ENCODE peak calls at places on chromosome 6, in six cellular contexts. One of them, this sample, is unnamed.

GRCh38 chr6:108690326-108691000 is 129.7 kb downstream of the FOXO3 start:
- DNase-seq in NAMALWA: no peak
- DNase-seq in retinal pigment epithelial cell: no peak
- DNase-seq in PC-3: peak
- DNase-seq in SK-N-DZ: no peak
- DNase-seq in neural progenitor cell: no peak
- DNase-seq in this sample: no peak

GRCh38 chr6:83151114-83151513 is 42.0 kb downstream of the PGM3 start:
- DNase-seq in NAMALWA: no peak
- DNase-seq in retinal pigment epithelial cell: no peak
- DNase-seq in PC-3: peak
- DNase-seq in SK-N-DZ: no peak
- DNase-seq in neural progenitor cell: no peak
- DNase-seq in this sample: peak

GRCh38 chr6:143986463-143986862 is 21.6 kb downstream of the PLAGL1 start:
- DNase-seq in NAMALWA: no peak
- DNase-seq in retinal pigment epithelial cell: no peak
- DNase-seq in PC-3: no peak
- DNase-seq in SK-N-DZ: no peak
- DNase-seq in neural progenitor cell: no peak
- DNase-seq in this sample: no peak

GRCh38 chr6:108689279-108690161 is 128.8 kb downstream of the FOXO3 start:
- DNase-seq in NAMALWA: no peak
- DNase-seq in retinal pigment epithelial cell: peak
- DNase-seq in PC-3: peak
- DNase-seq in SK-N-DZ: no peak
- DNase-seq in neural progenitor cell: no peak
- DNase-seq in this sample: peak

GRCh38 chr6:16436550-16436949 is 198.2 kb downstream of the GMPR start:
- DNase-seq in NAMALWA: no peak
- DNase-seq in retinal pigment epithelial cell: no peak
- DNase-seq in PC-3: no peak
- DNase-seq in SK-N-DZ: no peak
- DNase-seq in neural progenitor cell: no peak
- DNase-seq in this sample: no peak

GRCh38 chr6:117346142-117346930 is 79.4 kb downstream of the ROS1 start:
- DNase-seq in NAMALWA: peak
- DNase-seq in retinal pigment epithelial cell: no peak
- DNase-seq in PC-3: peak
- DNase-seq in SK-N-DZ: peak
- DNase-seq in neural progenitor cell: peak
- DNase-seq in this sample: no peak

GRCh38 chr6:102197211-102197610 is 803.7 kb downstream of the GRIK2 start:
- DNase-seq in NAMALWA: no peak
- DNase-seq in retinal pigment epithelial cell: no peak
- DNase-seq in PC-3: no peak
- DNase-seq in SK-N-DZ: peak
- DNase-seq in neural progenitor cell: peak
- DNase-seq in this sample: peak

GRCh38 chr6:13952101-13952500 is 27.3 kb downstream of the RNF182 start:
- DNase-seq in NAMALWA: no peak
- DNase-seq in retinal pigment epithelial cell: no peak
- DNase-seq in PC-3: no peak
- DNase-seq in SK-N-DZ: no peak
- DNase-seq in neural progenitor cell: no peak
- DNase-seq in this sample: no peak

GRCh38 chr6:76351275-76351674 is 278.8 kb upstream of the IMPG1 start:
- DNase-seq in NAMALWA: peak
- DNase-seq in retinal pigment epithelial cell: no peak
- DNase-seq in PC-3: peak
- DNase-seq in SK-N-DZ: no peak
- DNase-seq in neural progenitor cell: peak
- DNase-seq in this sample: no peak

GRCh38 chr6:44664716-44665115 is 277.2 kb downstream of the CDC5L start:
- DNase-seq in NAMALWA: no peak
- DNase-seq in retinal pigment epithelial cell: peak
- DNase-seq in PC-3: no peak
- DNase-seq in SK-N-DZ: peak
- DNase-seq in neural progenitor cell: no peak
- DNase-seq in this sample: peak

GRCh38 chr6:21075986-21076385 is 517.6 kb upstream of the SOX4 start:
- DNase-seq in NAMALWA: no peak
- DNase-seq in retinal pigment epithelial cell: peak
- DNase-seq in PC-3: no peak
- DNase-seq in SK-N-DZ: no peak
- DNase-seq in neural progenitor cell: no peak
- DNase-seq in this sample: no peak

GRCh38 chr6:158642097-158642601 is 2.4 kb downstream of the DYNLT1 start:
- DNase-seq in NAMALWA: no peak
- DNase-seq in retinal pigment epithelial cell: peak
- DNase-seq in PC-3: peak
- DNase-seq in SK-N-DZ: peak
- DNase-seq in neural progenitor cell: no peak
- DNase-seq in this sample: no peak

GRCh38 chr6:33815854-33816253 is 12.1 kb upstream of the MLN start:
- DNase-seq in NAMALWA: peak
- DNase-seq in retinal pigment epithelial cell: no peak
- DNase-seq in PC-3: peak
- DNase-seq in SK-N-DZ: peak
- DNase-seq in neural progenitor cell: peak
- DNase-seq in this sample: peak

GRCh38 chr6:41577865-41578713 is 31.9 kb downstream of the FOXP4 start:
- DNase-seq in NAMALWA: no peak
- DNase-seq in retinal pigment epithelial cell: no peak
- DNase-seq in PC-3: peak
- DNase-seq in SK-N-DZ: no peak
- DNase-seq in neural progenitor cell: peak
- DNase-seq in this sample: peak

GRCh38 chr6:82118150-82118562 is 129.4 kb downstream of the IBTK start:
- DNase-seq in NAMALWA: no peak
- DNase-seq in retinal pigment epithelial cell: no peak
- DNase-seq in PC-3: no peak
- DNase-seq in SK-N-DZ: no peak
- DNase-seq in neural progenitor cell: no peak
- DNase-seq in this sample: no peak

GRCh38 chr6:137496909-137497721 is 2.9 kb upstream of the OLIG3 start:
- DNase-seq in NAMALWA: no peak
- DNase-seq in retinal pigment epithelial cell: no peak
- DNase-seq in PC-3: no peak
- DNase-seq in SK-N-DZ: no peak
- DNase-seq in neural progenitor cell: peak
- DNase-seq in this sample: peak

GRCh38 chr6:166903027-166903426 is 53.3 kb downstream of the RNASET2 start:
- DNase-seq in NAMALWA: no peak
- DNase-seq in retinal pigment epithelial cell: no peak
- DNase-seq in PC-3: no peak
- DNase-seq in SK-N-DZ: no peak
- DNase-seq in neural progenitor cell: no peak
- DNase-seq in this sample: no peak

GRCh38 chr6:118353564-118353963 is 194.5 kb upstream of the PLN start:
- DNase-seq in NAMALWA: no peak
- DNase-seq in retinal pigment epithelial cell: no peak
- DNase-seq in PC-3: no peak
- DNase-seq in SK-N-DZ: no peak
- DNase-seq in neural progenitor cell: no peak
- DNase-seq in this sample: no peak

GRCh38 chr6:155108070-155108815 is 113.1 kb downstream of the TIAM2 start:
- DNase-seq in NAMALWA: no peak
- DNase-seq in retinal pigment epithelial cell: no peak
- DNase-seq in PC-3: no peak
- DNase-seq in SK-N-DZ: peak
- DNase-seq in neural progenitor cell: no peak
- DNase-seq in this sample: peak

GRCh38 chr6:38133932-38134703 is 314.6 kb downstream of the ZFAND3 start:
- DNase-seq in NAMALWA: no peak
- DNase-seq in retinal pigment epithelial cell: no peak
- DNase-seq in PC-3: peak
- DNase-seq in SK-N-DZ: no peak
- DNase-seq in neural progenitor cell: no peak
- DNase-seq in this sample: no peak